ENCODE peak calls at places on chromosomes 4 and X, in six cellular contexts. G, S, X, W, H and K are unnamed samples.

GRCh38 chr4:40890199-40890598 is 140.4 kb downstream of the NSUN7 start:
- DNase-seq in G (no peak), S (no peak), X (no peak), W (no peak), H (no peak), K (no peak)

GRCh38 chr4:89404530-89404929 is 96.9 kb upstream of the GPRIN3 start:
- DNase-seq in G (no peak), S (peak), X (no peak), W (no peak), H (no peak), K (no peak)

GRCh38 chr4:174764105-174764729 is 64.8 kb downstream of the GLRA3 start:
- DNase-seq in G (peak), S (peak), X (no peak), W (no peak), H (peak), K (peak)

GRCh38 chrX:41381685-41382084 is 47.7 kb downstream of the DDX3X start:
- DNase-seq in G (no peak), S (peak), X (no peak), W (no peak), H (no peak), K (peak)

GRCh38 chr4:150889306-150889705 is 125.8 kb downstream of the LRBA start:
- DNase-seq in G (no peak), S (no peak), X (no peak), W (no peak), H (no peak), K (no peak)

GRCh38 chrX:18640686-18641085 is 31.2 kb downstream of the RS1 start:
- DNase-seq in G (no peak), S (no peak), X (no peak), W (no peak), H (peak), K (no peak)

GRCh38 chr4:17869327-17869726 is 58.5 kb downstream of the NCAPG start:
- DNase-seq in G (no peak), S (no peak), X (no peak), W (no peak), H (no peak), K (no peak)

GRCh38 chrX:33725556-33726232 is 406.4 kb downstream of the FAM47A start:
- DNase-seq in G (peak), S (no peak), X (no peak), W (no peak), H (peak), K (no peak)

GRCh38 chr4:87257523-87257922 is 37.1 kb upstream of the KLHL8 start:
- DNase-seq in G (no peak), S (no peak), X (no peak), W (no peak), H (no peak), K (no peak)

GRCh38 chr4:184432127-184432922 is 42.0 kb downstream of the IRF2 start:
- DNase-seq in G (no peak), S (no peak), X (no peak), W (no peak), H (no peak), K (no peak)

GRCh38 chr4:123168812-123169211 is 227.8 kb upstream of the SPRY1 start:
- DNase-seq in G (no peak), S (no peak), X (no peak), W (no peak), H (no peak), K (no peak)

GRCh38 chr4:8200302-8200975 is 1.3 kb downstream of the SH3TC1 start:
- DNase-seq in G (no peak), S (peak), X (no peak), W (no peak), H (no peak), K (no peak)

GRCh38 chr4:26093561-26093960 is 179.5 kb downstream of the SMIM20 start:
- DNase-seq in G (no peak), S (no peak), X (no peak), W (no peak), H (no peak), K (no peak)

GRCh38 chrX:140664939-140665338 is 44.6 kb upstream of the LINC00632 start:
- DNase-seq in G (peak), S (peak), X (no peak), W (no peak), H (peak), K (no peak)

GRCh38 chrX:150405576-150405975 is 42.5 kb downstream of the MAMLD1 start:
- DNase-seq in G (no peak), S (peak), X (no peak), W (no peak), H (no peak), K (no peak)

GRCh38 chr4:100805547-100805946 is 287.7 kb upstream of the EMCN start:
- DNase-seq in G (no peak), S (no peak), X (no peak), W (no peak), H (no peak), K (no peak)

GRCh38 chrX:50281253-50281652 is 76.7 kb downstream of the CCNB3 start:
- DNase-seq in G (no peak), S (no peak), X (no peak), W (no peak), H (no peak), K (no peak)

GRCh38 chr4:10092481-10093272 is 23.9 kb downstream of the WDR1 start:
- DNase-seq in G (no peak), S (no peak), X (no peak), W (no peak), H (no peak), K (no peak)

GRCh38 chr4:169238445-169238844 is 32.3 kb downstream of the SH3RF1 start:
- DNase-seq in G (no peak), S (no peak), X (no peak), W (no peak), H (no peak), K (no peak)

GRCh38 chrX:149286940-149287349 is 218.2 kb downstream of the IDS start:
- DNase-seq in G (peak), S (peak), X (no peak), W (peak), H (peak), K (peak)

GRCh38 chr4:6608758-6609414 is 31.6 kb upstream of the MRFAP1 start:
- DNase-seq in G (no peak), S (no peak), X (no peak), W (no peak), H (peak), K (no peak)

GRCh38 chr4:8473198-8473919 is 32.8 kb downstream of the TRMT44 start:
- DNase-seq in G (no peak), S (no peak), X (no peak), W (no peak), H (no peak), K (no peak)

GRCh38 chr4:84920591-84920990 is 45.9 kb downstream of the WDFY3 start:
- DNase-seq in G (no peak), S (no peak), X (no peak), W (no peak), H (no peak), K (no peak)

GRCh38 chr4:124854968-124855367 is 142.4 kb upstream of the ANKRD50 start:
- DNase-seq in G (no peak), S (no peak), X (no peak), W (no peak), H (no peak), K (no peak)

GRCh38 chr4:111330786-111331185 is 707.9 kb upstream of the PITX2 start:
- DNase-seq in G (no peak), S (no peak), X (no peak), W (no peak), H (no peak), K (no peak)

GRCh38 chrX:103063191-103063845 is 653 bp downstream of the BEX1 start:
- DNase-seq in G (peak), S (no peak), X (no peak), W (no peak), H (peak), K (no peak)

GRCh38 chr4:155705664-155706063 is 39.0 kb downstream of the GUCY1A1 start:
- DNase-seq in G (no peak), S (peak), X (no peak), W (no peak), H (no peak), K (no peak)

GRCh38 chr4:135510582-135510981 is 1309.0 kb upstream of the PABPC4L start:
- DNase-seq in G (no peak), S (no peak), X (no peak), W (no peak), H (no peak), K (no peak)

GRCh38 chr4:173448103-173448502 is 49.2 kb upstream of the SCRG1 start:
- DNase-seq in G (no peak), S (no peak), X (no peak), W (no peak), H (peak), K (no peak)